ENCODE peak calls at places on chromosome 20, in four cellular contexts. One of them, this sample, is unnamed.

GRCh38 chr20:20083796-20084195 is 31.5 kb downstream of the CFAP61 start:
- DNase-seq in colonic mucosa: no peak
- DNase-seq in GM23338: peak; percentile 82
- DNase-seq in ascending aorta: no peak
- DNase-seq in this sample: no peak

GRCh38 chr20:29878281-29878741 is 1379.2 kb upstream of the DEFB115 start:
- DNase-seq in colonic mucosa: no peak
- DNase-seq in GM23338: peak; percentile 24
- DNase-seq in ascending aorta: no peak
- DNase-seq in this sample: no peak

GRCh38 chr20:37566590-37567330 is 39.1 kb upstream of the BLCAP start:
- DNase-seq in colonic mucosa: no peak
- DNase-seq in GM23338: no peak
- DNase-seq in ascending aorta: no peak
- DNase-seq in this sample: no peak

GRCh38 chr20:431012-431904 is 23.2 kb downstream of the RBCK1 start:
- DNase-seq in colonic mucosa: peak; percentile 41
- DNase-seq in GM23338: peak; percentile 83
- DNase-seq in ascending aorta: peak; percentile 71
- DNase-seq in this sample: peak; percentile 50

GRCh38 chr20:37365760-37366638 is 20.1 kb downstream of the SRC start:
- DNase-seq in colonic mucosa: no peak
- DNase-seq in GM23338: no peak
- DNase-seq in ascending aorta: no peak
- DNase-seq in this sample: no peak

GRCh38 chr20:22771706-22772105 is 187.3 kb upstream of the FOXA2 start:
- DNase-seq in colonic mucosa: no peak
- DNase-seq in GM23338: no peak
- DNase-seq in ascending aorta: no peak
- DNase-seq in this sample: no peak

GRCh38 chr20:19013907-19014306 is 198.5 kb upstream of the SLC24A3 start:
- DNase-seq in colonic mucosa: no peak
- DNase-seq in GM23338: no peak
- DNase-seq in ascending aorta: peak; percentile 15
- DNase-seq in this sample: no peak

GRCh38 chr20:4468114-4468513 is 253.6 kb upstream of the PRND start:
- DNase-seq in colonic mucosa: no peak
- DNase-seq in GM23338: no peak
- DNase-seq in ascending aorta: no peak
- DNase-seq in this sample: no peak

GRCh38 chr20:32527052-32527446 is 58.1 kb downstream of the NOL4L start:
- DNase-seq in colonic mucosa: no peak
- DNase-seq in GM23338: no peak
- DNase-seq in ascending aorta: no peak
- DNase-seq in this sample: no peak

GRCh38 chr20:38186788-38187221 is 21.7 kb upstream of the TGM2 start:
- DNase-seq in colonic mucosa: no peak
- DNase-seq in GM23338: no peak
- DNase-seq in ascending aorta: no peak
- DNase-seq in this sample: no peak

GRCh38 chr20:45987108-45987780 is 15.2 kb upstream of the ZNF335 start:
- DNase-seq in colonic mucosa: peak; percentile 72
- DNase-seq in GM23338: peak; percentile 92
- DNase-seq in ascending aorta: no peak
- DNase-seq in this sample: peak; percentile 68

DNA sequence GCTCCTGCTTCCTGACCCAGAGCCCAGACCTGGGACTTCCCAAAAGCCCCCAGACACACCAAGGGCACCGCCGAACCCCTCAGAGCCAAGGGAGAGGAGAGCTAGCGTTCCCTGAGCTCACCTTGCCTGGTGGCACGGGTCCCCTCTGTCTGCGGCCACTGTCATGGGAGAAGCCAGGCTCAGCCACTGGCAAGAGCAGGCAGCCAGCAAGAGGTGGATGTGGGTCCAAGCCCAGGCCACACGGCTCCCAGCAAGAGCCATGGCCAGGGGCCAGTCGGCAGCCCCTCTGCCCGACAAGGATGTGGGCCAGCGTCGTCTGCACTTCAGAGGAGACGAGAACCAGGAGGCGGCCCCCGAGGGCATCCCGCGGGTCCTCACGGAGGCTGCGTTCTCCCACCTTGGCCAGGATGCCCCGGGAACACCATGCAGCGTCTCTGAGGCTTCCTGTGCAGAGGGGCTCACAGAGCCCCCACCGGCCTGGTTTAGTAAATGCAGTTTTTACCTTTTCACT is 2.2 kb upstream of the PPDPF start:
- DNase-seq in colonic mucosa: no peak
- DNase-seq in GM23338: no peak
- DNase-seq in ascending aorta: peak; percentile 63
- DNase-seq in this sample: no peak
- H3K4me3 ChIP-seq in colonic mucosa: no peak overlapping the region
- H3K4me3 ChIP-seq in GM23338: no peak overlapping the region
- H3K4me3 ChIP-seq in ascending aorta: no peak overlapping the region
- H3K4me3 ChIP-seq in this sample: no peak overlapping the region

GRCh38 chr20:17583126-17583525 is 13.3 kb downstream of the DSTN start:
- DNase-seq in colonic mucosa: no peak
- DNase-seq in GM23338: no peak
- DNase-seq in ascending aorta: no peak
- DNase-seq in this sample: no peak
- H3K4me1 ChIP-seq in colonic mucosa: no peaks in the 10 kb centered on the region
- H3K4me1 ChIP-seq in GM23338: peaks cover 6% of the 10 kb centered on the region
- H3K4me1 ChIP-seq in ascending aorta: peaks cover 9% of the 10 kb centered on the region
- H3K4me1 ChIP-seq in this sample: peaks cover 93% of the 10 kb centered on the region

DNA sequence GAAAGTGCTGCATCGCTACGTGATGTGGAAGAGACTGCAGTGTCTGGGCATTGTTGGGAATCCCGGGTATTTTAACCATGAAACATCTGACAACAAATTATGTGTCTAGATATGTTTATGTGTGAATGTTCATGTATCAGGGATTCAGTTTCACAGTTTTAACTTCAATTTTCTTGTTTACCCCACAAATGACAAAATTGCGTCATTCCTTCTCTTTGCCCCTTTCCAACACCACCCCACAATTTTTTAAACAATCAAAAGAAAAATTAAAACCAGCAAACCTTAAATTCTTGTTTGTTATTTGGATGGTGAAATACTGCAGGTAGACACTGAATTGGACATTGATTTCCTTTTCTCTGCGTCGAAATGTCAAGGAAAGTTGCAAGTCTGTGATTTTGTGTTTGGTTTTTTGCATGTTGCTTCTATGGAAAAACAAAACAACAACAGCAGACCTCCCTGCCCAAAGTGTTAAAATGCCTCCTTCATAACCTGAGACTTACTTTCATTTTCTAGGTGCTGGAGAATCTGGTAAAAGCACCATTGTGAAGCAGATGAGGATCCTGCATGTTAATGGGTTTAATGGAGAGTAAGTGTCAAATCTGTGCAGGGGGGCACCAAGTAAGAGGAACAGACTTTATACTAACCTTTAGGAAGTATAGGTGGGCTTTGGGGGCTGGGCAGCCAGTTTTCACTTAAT is 42.7 kb downstream of the GNAS start:
- DNase-seq in colonic mucosa: no peak
- DNase-seq in GM23338: no peak
- DNase-seq in ascending aorta: no peak
- DNase-seq in this sample: no peak
- H3K4me3 ChIP-seq in colonic mucosa: no peak overlapping the region
- H3K4me3 ChIP-seq in GM23338: peak overlapping the region; percentile 83
- H3K4me3 ChIP-seq in ascending aorta: peak overlapping the region; percentile 85
- H3K4me3 ChIP-seq in this sample: peak overlapping the region; percentile 91

GRCh38 chr20:25054995-25055629 is 2.8 kb downstream of the ACSS1 start:
- DNase-seq in colonic mucosa: no peak
- DNase-seq in GM23338: no peak
- DNase-seq in ascending aorta: peak; percentile 43
- DNase-seq in this sample: no peak

GRCh38 chr20:25051386-25052155 is 6.4 kb downstream of the ACSS1 start:
- DNase-seq in colonic mucosa: no peak
- DNase-seq in GM23338: no peak
- DNase-seq in ascending aorta: peak; percentile 64
- DNase-seq in this sample: no peak

GRCh38 chr20:25054133-25054820 is 3.7 kb downstream of the ACSS1 start:
- DNase-seq in colonic mucosa: no peak
- DNase-seq in GM23338: no peak
- DNase-seq in ascending aorta: peak; percentile 55
- DNase-seq in this sample: no peak

GRCh38 chr20:25052255-25053206 is 5.4 kb downstream of the ACSS1 start:
- DNase-seq in colonic mucosa: no peak
- DNase-seq in GM23338: no peak
- DNase-seq in ascending aorta: peak; percentile 91
- DNase-seq in this sample: no peak

GRCh38 chr20:25053207-25054132 is 4.5 kb downstream of the ACSS1 start:
- DNase-seq in colonic mucosa: no peak
- DNase-seq in GM23338: no peak
- DNase-seq in ascending aorta: peak; percentile 88
- DNase-seq in this sample: peak; percentile 66
- H3K4me1 ChIP-seq in colonic mucosa: peaks cover 13% of the 10 kb centered on the region
- H3K4me1 ChIP-seq in GM23338: peaks cover 8% of the 10 kb centered on the region
- H3K4me1 ChIP-seq in ascending aorta: peaks cover 48% of the 10 kb centered on the region
- H3K4me1 ChIP-seq in this sample: peaks cover 99% of the 10 kb centered on the region

DNA sequence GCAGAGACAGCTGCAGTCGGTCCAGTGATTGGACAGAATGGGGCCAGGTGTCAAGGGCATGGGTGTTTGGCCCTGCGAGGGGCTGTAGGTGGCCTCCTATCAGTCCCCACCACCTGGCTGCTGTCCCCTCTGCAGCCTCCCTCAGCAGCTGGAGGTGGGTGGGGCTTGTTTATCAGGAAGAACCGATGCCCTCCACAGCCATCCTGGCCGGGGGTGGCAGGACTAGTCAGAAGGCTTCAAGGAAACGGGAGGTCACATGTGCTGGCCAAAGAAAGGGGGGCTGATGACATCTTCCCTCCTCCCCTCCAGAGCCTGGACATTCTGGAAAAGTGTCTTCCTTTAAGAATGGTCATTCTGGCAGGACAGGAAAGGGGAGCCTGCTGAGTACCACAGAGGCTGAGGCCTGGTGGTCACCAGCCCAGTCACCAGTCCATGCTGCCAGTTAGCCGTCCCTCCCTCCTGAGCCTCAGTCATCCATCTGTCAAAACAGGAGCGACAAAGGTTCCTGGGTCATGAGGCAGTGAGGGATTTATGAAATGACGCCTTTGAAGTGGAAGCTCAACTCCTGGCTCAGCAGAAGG is 4.1 kb downstream of the FAM210B start:
- DNase-seq in colonic mucosa: no peak
- DNase-seq in GM23338: peak; percentile 31
- DNase-seq in ascending aorta: no peak
- DNase-seq in this sample: no peak
- H3K4me3 ChIP-seq in colonic mucosa: no peak overlapping the region
- H3K4me3 ChIP-seq in GM23338: no peak overlapping the region
- H3K4me3 ChIP-seq in ascending aorta: no peak overlapping the region
- H3K4me3 ChIP-seq in this sample: no peak overlapping the region

GRCh38 chr20:10521836-10522235 is 86.7 kb downstream of the SLX4IP start:
- DNase-seq in colonic mucosa: no peak
- DNase-seq in GM23338: no peak
- DNase-seq in ascending aorta: no peak
- DNase-seq in this sample: no peak
- H3K4me1 ChIP-seq in colonic mucosa: no peaks in the 10 kb centered on the region
- H3K4me1 ChIP-seq in GM23338: peaks cover 35% of the 10 kb centered on the region
- H3K4me1 ChIP-seq in ascending aorta: no peaks in the 10 kb centered on the region
- H3K4me1 ChIP-seq in this sample: peaks cover 15% of the 10 kb centered on the region

GRCh38 chr20:57596998-57597939 is 23.0 kb downstream of the ZBP1 start:
- DNase-seq in colonic mucosa: peak; percentile 78
- DNase-seq in GM23338: peak; percentile 81
- DNase-seq in ascending aorta: peak; percentile 82
- DNase-seq in this sample: peak; percentile 72
- H3K4me3 ChIP-seq in colonic mucosa: peak overlapping the region; percentile 6
- H3K4me3 ChIP-seq in GM23338: peak overlapping the region; percentile 50
- H3K4me3 ChIP-seq in ascending aorta: peak overlapping the region; percentile 25
- H3K4me3 ChIP-seq in this sample: no peak overlapping the region

GRCh38 chr20:58545565-58546195 is 30.5 kb upstream of the APCDD1L start:
- DNase-seq in colonic mucosa: no peak
- DNase-seq in GM23338: no peak
- DNase-seq in ascending aorta: no peak
- DNase-seq in this sample: no peak
- H3K4me1 ChIP-seq in colonic mucosa: no peaks in the 10 kb centered on the region
- H3K4me1 ChIP-seq in GM23338: no peaks in the 10 kb centered on the region
- H3K4me1 ChIP-seq in ascending aorta: no peaks in the 10 kb centered on the region
- H3K4me1 ChIP-seq in this sample: no peaks in the 10 kb centered on the region

GRCh38 chr20:50194831-50195523 is 4.3 kb downstream of the CEBPB start:
- DNase-seq in colonic mucosa: no peak
- DNase-seq in GM23338: no peak
- DNase-seq in ascending aorta: no peak
- DNase-seq in this sample: no peak
- H3K4me3 ChIP-seq in colonic mucosa: no peak overlapping the region
- H3K4me3 ChIP-seq in GM23338: no peak overlapping the region
- H3K4me3 ChIP-seq in ascending aorta: peak overlapping the region; percentile 99
- H3K4me3 ChIP-seq in this sample: peak overlapping the region; percentile 94

This sample was measured in left ventricle myocardium inferior.